ENCODE peak calls at places on chromosomes 1 and 21, in eight cellular contexts. C is tibial nerve, O is upper lobe of left lung, K is upper lobe of right lung, B is heart right ventricle, Z is uterus, J is heart left ventricle, Y is left ventricle myocardium inferior. M is an unnamed sample. For H3K4me1, the result is how much of the 10 kb centered on the place peaks cover.

GRCh38 chr1:100538935-100539835 is 1.2 kb downstream of the GPR88 start:
- DNase-seq in Z (no peak), C (no peak), Y (peak), B (peak), K (peak), O (peak), J (no peak), M (no peak)

GRCh38 chr1:245715970-245716369 is 561.2 kb downstream of the KIF26B start:
- DNase-seq in B (no peak), O (no peak), Z (no peak), J (no peak), Y (no peak), C (no peak), K (no peak), M (no peak)

GRCh38 chr1:37556712-37557196 is at the start of gene DNALI1:
- DNase-seq in Z (peak), C (peak), Y (peak), O (peak), J (peak), K (peak), B (peak), M (peak)

GRCh38 chr1:89666640-89667039 is 33.7 kb downstream of the LRRC8C start:
- DNase-seq in O (no peak), C (no peak), K (no peak), Y (no peak), J (no peak), Z (no peak), B (no peak), M (no peak)

GRCh38 chr1:224622831-224623230 is 6.7 kb downstream of the CNIH3 start:
- DNase-seq in K (no peak), O (no peak), C (no peak), B (no peak), J (no peak), Z (no peak), Y (no peak), M (no peak)

GRCh38 chr1:59412705-59413326 is 115.9 kb downstream of the FGGY start:
- DNase-seq in B (no peak), O (no peak), Z (no peak), K (no peak), Y (no peak), J (no peak), C (no peak), M (no peak)

GRCh38 chr1:51567653-51568052 is 48.6 kb upstream of the EPS15 start:
- DNase-seq in B (no peak), O (no peak), J (no peak), Z (no peak), C (no peak), Y (no peak), K (no peak), M (no peak)

GRCh38 chr1:113940365-113941244 is 11.5 kb downstream of the HIPK1 start:
- DNase-seq in J (no peak), Z (no peak), Y (no peak), C (no peak), K (no peak), O (no peak), B (no peak), M (no peak)

GRCh38 chr1:157151068-157151467 is 12.9 kb upstream of the ETV3 start:
- DNase-seq in B (no peak), K (no peak), C (no peak), J (no peak), O (no peak), Z (no peak), Y (no peak), M (no peak)

GRCh38 chr1:203189951-203190352 is 3.4 kb upstream of the CHI3L1 start:
- DNase-seq in K (peak), J (no peak), Y (no peak), B (no peak), O (no peak), Z (no peak), C (peak), M (no peak)

GRCh38 chr1:210089848-210090247 is 142.7 kb upstream of the SERTAD4 start:
- DNase-seq in J (no peak), O (no peak), Y (no peak), C (no peak), B (no peak), K (no peak), Z (no peak), M (no peak)

GRCh38 chr1:88612783-88613182 is 71.3 kb upstream of the PKN2 start:
- DNase-seq in Z (no peak), B (no peak), C (no peak), O (no peak), K (no peak), Y (no peak), J (no peak), M (no peak)

GRCh38 chr1:3909615-3910014 is 9.5 kb upstream of the C1orf174 start:
- DNase-seq in Y (no peak), O (no peak), C (no peak), Z (no peak), J (no peak), K (peak), B (no peak), M (no peak)

GRCh38 chr1:25922633-25923567 is 16.7 kb upstream of the STMN1 start:
- DNase-seq in Z (peak), B (peak), Y (peak), C (peak), K (peak), J (peak), O (peak), M (no peak)

GRCh38 chr21:35651166-35651565 is 409.2 kb downstream of the SETD4 start:
- DNase-seq in Z (no peak), Y (no peak), B (no peak), O (no peak), C (no peak), J (no peak), K (no peak), M (no peak)

GRCh38 chr1:52590275-52590674 is 11.9 kb upstream of the GPX7 start:
- DNase-seq in J (no peak), C (no peak), Z (no peak), O (no peak), Y (no peak), B (no peak), K (no peak), M (no peak)

GRCh38 chr1:199287632-199288031 is 648.8 kb downstream of the PTPRC start:
- DNase-seq in J (no peak), B (no peak), Z (no peak), K (no peak), Y (no peak), O (no peak), C (no peak), M (no peak)

GRCh38 chr21:43328591-43329360 is 98.2 kb downstream of the SIK1 start:
- DNase-seq in O (peak), Y (no peak), K (no peak), Z (no peak), C (no peak), B (no peak), J (no peak), M (no peak)

GRCh38 chr1:164662955-164663354 is 104.0 kb downstream of the PBX1 start:
- DNase-seq in B (no peak), C (no peak), J (no peak), O (no peak), Z (no peak), Y (no peak), K (no peak), M (no peak)

GRCh38 chr1:231485029-231485784 is 43.3 kb upstream of the TSNAX start:
- DNase-seq in B (no peak), Z (no peak), O (no peak), K (no peak), Y (no peak), J (no peak), C (no peak), M (no peak)

GRCh38 chr1:36257375-36257767 is 33.1 kb downstream of the THRAP3 start:
- DNase-seq in Z (no peak), B (no peak), C (no peak), J (no peak), O (no peak), Y (no peak), K (no peak), M (no peak)

GRCh38 chr1:181083842-181084605 is 4.5 kb upstream of the IER5 start:
- DNase-seq in C (peak), J (peak), Z (peak), O (no peak), K (peak), B (no peak), Y (no peak), M (no peak)

GRCh38 chr1:39576016-39576657 is 453 bp downstream of the PABPC4 start:
- DNase-seq in O (peak), J (no peak), K (peak), B (peak), Z (no peak), Y (peak), C (no peak), M (no peak)

GRCh38 chr1:58802640-58803476 is 19.0 kb upstream of the JUN start:
- DNase-seq in Y (no peak), O (no peak), Z (no peak), J (no peak), K (no peak), C (no peak), B (no peak), M (no peak)

GRCh38 chr1:212630159-212630900 is 21.8 kb downstream of the ATF3 start:
- DNase-seq in Z (peak), K (peak), C (peak), O (peak), B (peak), Y (peak), J (peak), M (no peak)

GRCh38 chr1:200894712-200895447 is at the start of gene INAVA:
- DNase-seq in Z (no peak), C (no peak), B (no peak), J (no peak), Y (no peak), K (peak), O (peak), M (no peak)

GRCh38 chr1:4027492-4028138 is 127.5 kb upstream of the C1orf174 start:
- DNase-seq in J (no peak), O (no peak), C (no peak), B (no peak), Y (no peak), Z (no peak), K (no peak), M (no peak)

GRCh38 chr1:2906620-2907019 is 105.1 kb upstream of the TTC34 start:
- DNase-seq in J (no peak), Y (no peak), K (no peak), O (peak), B (no peak), C (no peak), Z (no peak), M (no peak)

GRCh38 chr21:41222247-41223068 is 54.5 kb downstream of the BACE2 start:
- DNase-seq in O (peak), Y (no peak), B (no peak), J (no peak), Z (no peak), K (no peak), C (no peak), M (no peak)

GRCh38 chr1:44554706-44555105 is 119.6 kb downstream of the TMEM53 start:
- DNase-seq in B (no peak), C (no peak), J (no peak), K (no peak), Z (no peak), Y (no peak), O (no peak), M (no peak)

GRCh38 chr1:2133879-2134215 is 60.7 kb downstream of the FAAP20 start:
- DNase-seq in J (peak), O (no peak), K (peak), Y (peak), B (no peak), C (no peak), Z (no peak), M (no peak)

GRCh38 chr1:154534263-154534844 is 24.1 kb downstream of the UBE2Q1 start:
- DNase-seq in O (no peak), Z (no peak), B (no peak), J (no peak), Y (no peak), C (no peak), K (no peak), M (no peak)

GRCh38 chr1:234656981-234657651 is 47.1 kb upstream of the IRF2BP2 start:
- DNase-seq in Z (no peak), C (no peak), O (peak), K (no peak), B (no peak), Y (no peak), J (no peak), M (no peak)

GRCh38 chr1:62688687-62689085 is 500 bp upstream of the DOCK7 start:
- DNase-seq in Y (no peak), O (no peak), Z (no peak), J (no peak), C (no peak), B (no peak), K (no peak), M (no peak)

GRCh38 chr1:116345830-116346229 is 27.2 kb upstream of the ATP1A1 start:
- DNase-seq in O (no peak), J (no peak), Z (no peak), Y (no peak), C (no peak), B (no peak), K (no peak), M (no peak)

GRCh38 chr1:51750218-51750617 is 128.3 kb downstream of the NRDC start:
- DNase-seq in K (no peak), B (no peak), O (no peak), Z (no peak), Y (no peak), J (no peak), C (no peak), M (no peak)

GRCh38 chr1:232012773-232013386 is 386.3 kb downstream of the DISC1 start:
- DNase-seq in Z (peak), O (no peak), C (peak), Y (peak), J (peak), K (no peak), B (peak), M (no peak)

GRCh38 chr1:230568008-230568407 is 74.3 kb upstream of the COG2 start:
- DNase-seq in Y (no peak), C (no peak), Z (no peak), K (no peak), J (no peak), B (no peak), O (peak), M (no peak)

DNA sequence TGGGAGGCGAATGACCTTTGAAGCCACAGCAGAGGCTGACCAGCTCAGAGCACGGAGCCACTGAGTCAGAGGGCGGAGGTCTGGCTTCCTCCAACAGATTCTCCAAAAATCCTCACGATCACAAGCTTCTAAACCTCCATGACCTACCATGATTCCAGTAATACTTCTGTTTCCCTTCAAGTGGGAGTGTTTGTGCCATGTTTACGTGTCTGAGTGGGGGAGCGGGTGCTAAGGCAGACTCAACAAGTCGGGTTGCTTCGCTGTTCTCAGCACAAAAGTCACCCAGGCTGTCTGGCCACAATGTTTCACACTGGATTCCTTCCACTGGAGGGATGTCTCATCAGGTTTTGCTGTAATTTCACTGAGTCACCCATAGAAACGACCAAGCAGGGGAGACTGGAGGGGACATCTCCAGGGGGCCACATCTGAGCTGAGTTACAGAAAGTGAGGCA is 86.2 kb downstream of the SLC66A1 start:
- DNase-seq in C (no peak), Y (no peak), K (no peak), B (no peak), O (no peak), J (no peak), Z (no peak), M (peak)
- H3K4me1 ChIP-seq in C (under half), Y (half or more), K (under half), B (half or more), O (under half), J (half or more), Z (under half), M (half or more)

GRCh38 chr1:174966000-174966572 is 33.7 kb upstream of the CACYBP start:
- DNase-seq in B (no peak), Y (no peak), O (no peak), K (no peak), C (no peak), J (no peak), Z (no peak), M (no peak)
- H3K27ac ChIP-seq in B (peak), Y (peak), O (peak), K (peak), C (no peak), J (peak), Z (peak), M (peak)

GRCh38 chr21:31397939-31398338 is 53.9 kb upstream of the TIAM1 start:
- DNase-seq in K (no peak), C (no peak), O (no peak), B (no peak), Y (no peak), J (no peak), Z (no peak), M (no peak)
- H3K4me1 ChIP-seq in K (under half), C (under half), O (under half), B (under half), Y (under half), J (under half), Z (under half), M (under half)

DNA sequence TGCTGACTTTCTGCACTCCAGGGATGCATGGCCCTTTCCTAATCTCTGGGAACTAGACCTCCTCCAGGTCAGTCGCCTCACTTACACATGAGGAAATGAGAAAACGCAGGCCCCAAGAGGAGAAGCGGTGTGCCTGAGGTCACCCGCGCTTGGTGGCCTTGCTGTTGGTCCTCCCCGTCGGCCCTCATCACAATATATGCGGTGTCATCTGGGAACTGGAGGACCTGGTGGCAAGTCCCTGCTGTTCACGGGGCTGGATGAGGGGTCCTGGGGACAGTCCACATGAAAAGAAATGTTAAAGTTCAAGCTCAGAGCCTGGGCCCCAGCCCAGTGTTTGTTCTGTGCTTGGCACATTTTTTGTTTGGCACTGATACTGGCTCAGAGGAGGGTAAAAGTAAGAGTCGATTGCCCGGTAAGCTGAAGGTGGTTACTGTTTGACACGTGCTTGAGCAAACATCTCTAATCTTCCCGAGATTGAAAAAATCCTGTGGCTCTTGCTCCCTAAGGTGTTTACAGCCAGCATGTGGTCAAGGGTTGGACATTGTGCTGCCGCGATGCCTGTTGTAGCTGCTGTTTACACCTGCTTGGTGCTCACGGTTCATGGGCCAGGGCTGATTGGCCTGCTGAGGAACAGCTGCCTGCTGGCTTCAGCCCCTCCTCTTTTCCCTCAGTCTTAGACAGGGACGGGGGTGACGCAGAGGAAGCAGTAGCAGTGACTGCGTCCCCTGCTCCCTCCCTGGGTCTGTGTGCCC is 5.2 kb downstream of the COQ8A start:
- DNase-seq in Y (no peak), O (no peak), B (no peak), K (peak), C (no peak), J (no peak), Z (no peak), M (no peak)
- H3K27ac ChIP-seq in Y (peak), O (peak), B (peak), K (peak), C (no peak), J (peak), Z (peak), M (no peak)

GRCh38 chr1:9846611-9847171 is 22.9 kb upstream of the CLSTN1 start:
- DNase-seq in Z (no peak), J (no peak), K (no peak), Y (no peak), B (no peak), O (no peak), C (no peak), M (no peak)
- H3K4me1 ChIP-seq in Z (under half), J (under half), K (under half), Y (half or more), B (half or more), O (under half), C (under half), M (under half)

M was measured in thoracic aorta.